ENCODE peak calls at places on chromosome 2, in nine cellular contexts. X is psoas muscle, V is cardiac muscle cell, Q is pancreas, R is transverse colon, J is left ventricle myocardium inferior, Z is right lobe of liver, H is left lung, K is tibial artery. L is an unnamed sample.

GRCh38 chr2:212711851-212712250 is 173.2 kb upstream of the ERBB4 start:
- DNase-seq in X (no peak), V (no peak), Q (no peak), R (no peak), J (no peak), Z (no peak), H (no peak), K (no peak), L (no peak)

GRCh38 chr2:85660725-85661124 is 7.3 kb downstream of the SFTPB start:
- DNase-seq in X (no peak), V (no peak), Q (no peak), R (no peak), J (no peak), Z (no peak), H (no peak), K (no peak), L (no peak)

GRCh38 chr2:238370482-238371372 is 50.4 kb downstream of the TRAF3IP1 start:
- DNase-seq in X (peak; percentile 75), V (peak; percentile 50), Q (peak; percentile 45), R (peak; percentile 67), J (peak; percentile 50), Z (peak; percentile 61), H (peak; percentile 70), K (peak; percentile 58), L (peak; percentile 49)

GRCh38 chr2:115161531-115162453 is 719.4 kb downstream of the DPP10 start:
- DNase-seq in X (peak; percentile 26), V (peak; percentile 44), Q (peak; percentile 76), R (peak; percentile 70), J (no peak), Z (no peak), H (peak; percentile 76), K (no peak), L (no peak)

GRCh38 chr2:150475479-150476212 is 11.8 kb downstream of the RND3 start:
- DNase-seq in X (no peak), V (no peak), Q (no peak), R (no peak), J (no peak), Z (no peak), H (no peak), K (no peak), L (no peak)

GRCh38 chr2:39837856-39838453 is 58.9 kb upstream of the THUMPD2 start:
- DNase-seq in X (no peak), V (no peak), Q (no peak), R (no peak), J (no peak), Z (no peak), H (no peak), K (no peak), L (no peak)

GRCh38 chr2:68709421-68709911 is 25.1 kb upstream of the ARHGAP25 start:
- DNase-seq in X (no peak), V (peak; percentile 70), Q (no peak), R (no peak), J (no peak), Z (no peak), H (no peak), K (no peak), L (no peak)

GRCh38 chr2:58585233-58585632 is 344.1 kb upstream of the FANCL start:
- DNase-seq in X (no peak), V (no peak), Q (no peak), R (no peak), J (no peak), Z (no peak), H (no peak), K (no peak), L (no peak)

GRCh38 chr2:162297925-162298552 is 20.4 kb downstream of the IFIH1 start:
- DNase-seq in X (no peak), V (peak; percentile 86), Q (no peak), R (peak; percentile 58), J (no peak), Z (no peak), H (no peak), K (peak; percentile 68), L (no peak)

GRCh38 chr2:48713647-48714046 is 41.9 kb downstream of the LHCGR start:
- DNase-seq in X (no peak), V (peak; percentile 30), Q (no peak), R (no peak), J (no peak), Z (no peak), H (no peak), K (no peak), L (no peak)

GRCh38 chr2:106189325-106189724 is 4.8 kb downstream of the UXS1 start:
- DNase-seq in X (no peak), V (no peak), Q (no peak), R (no peak), J (no peak), Z (no peak), H (no peak), K (no peak), L (no peak)

GRCh38 chr2:217166241-217166640 is 306.4 kb upstream of the TNP1 start:
- DNase-seq in X (no peak), V (peak; percentile 80), Q (no peak), R (no peak), J (no peak), Z (no peak), H (no peak), K (no peak), L (no peak)

GRCh38 chr2:159124441-159124911 is 156.0 kb downstream of the TANC1 start:
- DNase-seq in X (no peak), V (no peak), Q (no peak), R (peak; percentile 63), J (no peak), Z (no peak), H (no peak), K (peak; percentile 38), L (no peak)

GRCh38 chr2:43612944-43613343 is 17.1 kb upstream of the THADA start:
- DNase-seq in X (no peak), V (no peak), Q (no peak), R (no peak), J (no peak), Z (no peak), H (no peak), K (no peak), L (no peak)

DNA sequence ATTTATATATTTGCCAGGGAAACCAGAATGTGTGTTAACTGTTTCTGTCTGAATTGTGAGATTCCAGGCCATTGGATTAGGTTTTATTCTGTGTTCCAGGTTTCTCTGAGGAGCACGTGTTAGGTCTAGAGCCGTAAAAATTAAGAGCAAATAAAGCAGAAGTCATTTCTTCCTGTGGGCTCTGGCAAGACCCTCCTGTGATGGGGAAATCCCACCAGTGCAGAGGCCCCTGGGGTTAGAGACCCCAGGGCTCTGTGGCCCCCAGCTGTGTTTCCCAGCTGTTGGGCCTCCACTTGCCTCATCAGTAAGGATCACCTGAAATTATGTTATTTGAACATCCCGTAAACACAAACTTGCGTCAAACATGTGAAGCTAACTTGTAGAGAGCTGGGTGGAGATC is 50.2 kb downstream of the HK2 start:
- DNase-seq in X (no peak), V (no peak), Q (no peak), R (no peak), J (no peak), Z (no peak), H (no peak), K (no peak), L (no peak)
- H3K36me3 ChIP-seq in X (peaks cover 18% of the 10 kb centered on the region), V (peaks cover 100% of the 10 kb centered on the region), Q (no peaks in the 10 kb centered on the region), R (peaks cover 30% of the 10 kb centered on the region), J (peaks cover 49% of the 10 kb centered on the region), Z (no peaks in the 10 kb centered on the region), H (peaks cover 97% of the 10 kb centered on the region), K (peaks cover 49% of the 10 kb centered on the region), L (no peaks in the 10 kb centered on the region)

GRCh38 chr2:45052388-45052928 is 43.2 kb upstream of the SIX2 start:
- DNase-seq in X (no peak), V (no peak), Q (no peak), R (no peak), J (no peak), Z (no peak), H (no peak), K (no peak), L (no peak)

GRCh38 chr2:45049937-45050336 is 40.7 kb upstream of the SIX2 start:
- DNase-seq in X (no peak), V (no peak), Q (no peak), R (no peak), J (no peak), Z (no peak), H (no peak), K (no peak), L (no peak)

GRCh38 chr2:45055261-45055660 is 46.0 kb upstream of the SIX2 start:
- DNase-seq in X (no peak), V (no peak), Q (no peak), R (no peak), J (no peak), Z (no peak), H (no peak), K (no peak), L (no peak)
- TF ChIP-seq CTCF in X (no peak), V (no peak), Q (no peak), R (no peak), J (no peak), Z (no peak), H (no peak), K (no peak), L (no peak)

DNA sequence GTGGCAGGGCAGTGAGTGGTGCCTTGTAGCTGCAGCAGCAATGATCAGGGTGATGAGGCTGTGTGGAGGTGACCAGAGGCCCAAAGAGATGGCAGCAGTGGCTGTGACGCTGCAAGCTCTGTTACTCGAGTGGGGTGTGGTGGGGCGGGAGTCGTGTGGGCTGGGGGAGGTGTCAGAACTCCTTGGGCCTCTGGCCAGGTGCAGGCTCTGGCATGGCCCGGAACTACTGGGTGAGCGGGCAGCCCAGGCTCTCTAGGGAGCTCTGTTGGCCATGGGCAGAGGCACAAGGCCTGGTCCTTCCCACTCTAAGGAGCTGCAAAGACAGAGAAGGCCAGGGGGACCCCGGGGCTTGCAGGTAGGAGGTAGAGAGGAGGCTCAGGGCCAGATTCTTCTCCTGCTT is 115.0 kb downstream of the MCFD2 start:
- DNase-seq in X (no peak), V (no peak), Q (no peak), R (no peak), J (no peak), Z (no peak), H (no peak), K (no peak), L (no peak)
- H3K4me1 ChIP-seq in X (peaks cover 9% of the 10 kb centered on the region), V (no peaks in the 10 kb centered on the region), Q (no peaks in the 10 kb centered on the region), R (no peaks in the 10 kb centered on the region), J (peaks cover 37% of the 10 kb centered on the region), Z (no peaks in the 10 kb centered on the region), H (no peaks in the 10 kb centered on the region), K (peaks cover 58% of the 10 kb centered on the region), L (peaks cover 5% of the 10 kb centered on the region)

GRCh38 chr2:11784747-11785610 is 38.5 kb downstream of the LPIN1 start:
- DNase-seq in X (peak; percentile 67), V (peak; percentile 51), Q (peak; percentile 41), R (peak; percentile 26), J (no peak), Z (peak; percentile 37), H (peak; percentile 86), K (no peak), L (no peak)

GRCh38 chr2:11777886-11778415 is 31.5 kb downstream of the LPIN1 start:
- DNase-seq in X (no peak), V (no peak), Q (no peak), R (no peak), J (no peak), Z (no peak), H (no peak), K (no peak), L (no peak)

GRCh38 chr2:11784310-11784709 is 37.9 kb downstream of the LPIN1 start:
- DNase-seq in X (no peak), V (no peak), Q (no peak), R (no peak), J (no peak), Z (no peak), H (no peak), K (no peak), L (no peak)

GRCh38 chr2:11778923-11779757 is 32.7 kb downstream of the LPIN1 start:
- DNase-seq in X (peak; percentile 92), V (peak; percentile 81), Q (peak; percentile 77), R (peak; percentile 84), J (peak; percentile 78), Z (peak; percentile 78), H (peak; percentile 94), K (peak; percentile 68), L (peak; percentile 79)

GRCh38 chr2:11781624-11782023 is 35.2 kb downstream of the LPIN1 start:
- DNase-seq in X (no peak), V (no peak), Q (no peak), R (no peak), J (no peak), Z (no peak), H (no peak), K (no peak), L (no peak)
- H3K36me3 ChIP-seq in X (peaks cover 19% of the 10 kb centered on the region), V (peaks cover 64% of the 10 kb centered on the region), Q (no peaks in the 10 kb centered on the region), R (peaks cover 17% of the 10 kb centered on the region), J (peaks cover 82% of the 10 kb centered on the region), Z (peaks cover 49% of the 10 kb centered on the region), H (peaks cover 82% of the 10 kb centered on the region), K (peaks cover 38% of the 10 kb centered on the region), L (no peaks in the 10 kb centered on the region)